ENCODE peak calls at places on chromosome 16, in eight cellular contexts. G is heart right ventricle; E is left lung; Y is CD8-positive, alpha-beta T cell; Z is cardiac fibroblast; B is HFF-Myc; N is A549; D is lung. R is an unnamed sample.

GRCh38 chr16:1745181-1745899 is 26.0 kb downstream of the NME3 start:
- DNase-seq in N (no peak), E (no peak), Y (no peak), G (no peak), B (no peak), D (no peak), Z (peak), R (no peak)

GRCh38 chr16:22300427-22301071 is 3.3 kb downstream of the POLR3E start:
- DNase-seq in E (peak), D (peak), Z (peak), G (peak), B (no peak), N (peak), Y (peak), R (peak)

GRCh38 chr16:61323456-61323855 is 712.8 kb downstream of the CDH8 start:
- DNase-seq in D (no peak), N (no peak), Y (no peak), B (no peak), G (no peak), E (no peak), Z (peak), R (no peak)

GRCh38 chr16:787261-787966 is 767 bp downstream of the RPUSD1 start:
- DNase-seq in E (no peak), D (no peak), Z (no peak), B (no peak), Y (no peak), N (no peak), G (no peak), R (no peak)

GRCh38 chr16:54744998-54745397 is 185.7 kb upstream of the IRX5 start:
- DNase-seq in D (no peak), G (no peak), E (no peak), Y (no peak), B (no peak), Z (no peak), N (no peak), R (no peak)

GRCh38 chr16:12674096-12674495 is 129.6 kb downstream of the CPPED1 start:
- DNase-seq in N (peak), Y (no peak), B (no peak), Z (peak), E (no peak), G (no peak), D (no peak), R (no peak)

GRCh38 chr16:707062-707538 is 1.5 kb upstream of the FBXL16 start:
- DNase-seq in G (no peak), D (no peak), N (peak), Z (no peak), E (no peak), Y (no peak), B (no peak), R (no peak)

GRCh38 chr16:54370653-54371052 is 84.1 kb upstream of the IRX3 start:
- DNase-seq in G (peak), Y (no peak), E (no peak), N (no peak), D (no peak), B (no peak), Z (no peak), R (peak)

GRCh38 chr16:359067-359763 is 6.7 kb upstream of the AXIN1 start:
- DNase-seq in G (no peak), D (no peak), E (no peak), Z (no peak), N (no peak), B (no peak), Y (no peak), R (no peak)

GRCh38 chr16:5026664-5027063 is 7.1 kb downstream of the NAGPA start:
- DNase-seq in D (no peak), E (no peak), Z (no peak), B (no peak), Y (no peak), N (no peak), G (no peak), R (no peak)

GRCh38 chr16:23584186-23585076 is 11.7 kb downstream of the NDUFAB1 start:
- DNase-seq in G (no peak), N (no peak), Z (no peak), B (no peak), D (no peak), E (no peak), Y (no peak), R (no peak)

GRCh38 chr16:1366060-1366711 is 14.5 kb downstream of the GNPTG start:
- DNase-seq in E (no peak), Z (no peak), D (no peak), B (no peak), N (no peak), G (no peak), Y (no peak), R (no peak)

GRCh38 chr16:17275076-17275732 is 195.6 kb downstream of the XYLT1 start:
- DNase-seq in B (no peak), N (peak), D (no peak), E (no peak), Z (no peak), G (no peak), Y (no peak), R (no peak)

GRCh38 chr16:9567674-9568073 is 476.2 kb downstream of the HAPSTR1 start:
- DNase-seq in G (no peak), D (no peak), B (no peak), Z (no peak), Y (no peak), E (peak), N (no peak), R (no peak)

GRCh38 chr16:52237823-52238222 is 309.1 kb downstream of the TOX3 start:
- DNase-seq in E (no peak), Z (no peak), Y (no peak), G (no peak), N (no peak), B (no peak), D (no peak), R (no peak)

GRCh38 chr16:3266873-3267537 is 10.6 kb upstream of the MEFV start:
- DNase-seq in D (no peak), B (peak), Z (peak), N (peak), G (no peak), Y (no peak), E (no peak), R (no peak)
- TF ChIP-seq CTCF in D (no peak), B (peak), Z (peak), N (peak), G (peak), Y (peak), E (peak), R (peak)

DNA sequence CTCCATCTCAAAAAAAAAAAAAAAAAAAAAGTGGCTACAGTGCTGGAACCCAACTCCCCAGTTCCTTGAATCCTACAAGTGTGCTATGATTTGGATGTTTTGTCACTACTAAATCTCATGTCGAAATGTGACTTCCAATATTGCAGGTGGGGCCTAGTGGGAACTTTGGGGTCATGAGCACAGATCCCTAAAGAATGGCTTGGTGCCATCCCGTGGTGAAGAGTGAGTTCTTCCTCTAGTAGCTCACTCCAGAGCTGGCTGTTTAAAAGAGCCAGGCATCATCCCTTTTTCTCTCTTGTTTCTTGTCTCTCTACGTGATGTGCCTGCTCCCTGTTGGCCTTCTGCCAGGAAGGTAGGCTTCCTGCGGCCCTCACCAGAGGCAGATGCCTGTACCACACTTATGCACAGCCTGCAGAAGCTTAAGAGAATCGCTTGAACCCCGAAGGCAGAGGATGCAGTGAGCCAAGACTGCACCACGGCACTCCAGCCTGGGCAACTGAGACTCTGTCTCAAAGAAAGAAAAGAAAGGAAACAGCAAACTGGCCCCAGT is 3.0 kb downstream of the MT1E start:
- DNase-seq in B (no peak), G (no peak), Z (peak), N (no peak), E (no peak), Y (no peak), D (no peak), R (no peak)
- TF ChIP-seq CTCF in B (no peak), G (no peak), Z (no peak), N (no peak), E (no peak), Y (no peak), D (no peak), R (no peak)

DNA sequence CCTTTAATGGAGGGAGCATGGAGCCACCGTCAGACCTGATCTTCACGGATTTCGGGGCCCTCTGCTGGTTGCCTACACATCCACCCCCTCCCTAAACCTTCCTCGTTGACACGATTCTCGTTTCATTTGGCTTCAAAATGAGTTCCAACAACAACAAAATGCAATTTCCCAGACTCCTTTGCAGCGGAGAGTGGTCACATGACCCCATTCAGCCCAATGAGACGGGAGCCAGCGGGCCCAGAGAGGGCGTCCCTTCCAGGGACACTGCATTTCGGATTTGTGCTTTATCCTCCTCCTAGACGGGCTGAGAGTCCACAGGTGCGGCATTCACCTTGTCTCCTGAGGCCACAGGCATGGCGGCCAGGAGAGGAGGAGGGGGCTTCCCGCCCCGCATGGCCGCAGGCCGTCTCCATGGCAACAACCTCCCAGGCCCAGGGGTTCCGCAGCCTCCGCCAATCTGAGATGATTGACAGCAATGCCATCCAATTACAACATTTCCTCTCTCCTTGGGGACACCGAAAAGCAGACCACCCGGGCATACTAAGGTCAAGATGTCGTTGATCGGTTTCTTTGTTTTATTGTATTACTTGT is 259.8 kb downstream of the C16orf95 start:
- DNase-seq in Z (peak), D (no peak), G (no peak), E (no peak), B (no peak), Y (no peak), N (no peak), R (no peak)
- TF ChIP-seq CTCF in Z (peak), D (no peak), G (no peak), E (no peak), B (peak), Y (no peak), N (no peak), R (peak)

DNA sequence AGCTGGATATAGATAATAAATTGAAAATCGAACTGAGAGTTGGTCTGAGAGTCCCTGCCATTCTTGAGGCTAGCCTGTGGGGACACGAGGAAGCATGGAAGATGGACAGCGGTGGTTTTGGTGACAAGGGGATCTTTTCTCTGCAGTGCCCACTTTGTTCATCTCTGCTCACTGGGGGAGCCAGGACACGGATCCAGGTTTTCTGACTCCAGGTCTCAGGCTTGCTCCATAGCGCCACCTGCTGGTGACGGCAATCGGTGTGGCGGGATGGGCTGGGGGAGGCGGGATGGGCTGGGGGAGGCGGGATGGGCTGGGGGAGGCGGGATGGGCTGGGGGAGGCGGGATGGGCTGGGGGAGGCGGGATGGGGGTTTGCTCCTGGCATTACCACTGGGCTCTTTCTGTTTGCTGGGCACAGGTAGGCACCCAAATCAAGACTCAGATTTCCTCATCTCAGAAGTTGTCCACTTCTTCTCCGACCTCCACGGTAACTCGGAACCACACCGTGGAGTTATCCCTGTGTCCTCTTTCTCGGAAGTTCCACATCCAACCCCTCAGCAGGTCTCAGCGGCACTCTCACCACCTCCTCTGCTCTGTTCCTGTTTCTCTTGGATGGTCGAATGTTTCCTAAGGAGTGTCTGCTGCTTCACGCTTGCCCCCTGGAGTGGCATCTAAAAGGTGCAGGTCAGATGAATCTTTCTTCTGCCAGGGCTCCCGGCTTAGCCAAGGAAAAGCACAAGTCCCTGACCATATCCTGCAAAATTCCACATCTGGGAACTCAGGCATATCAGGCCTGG is 142.4 kb downstream of the CYLD start:
- DNase-seq in Z (no peak), B (no peak), N (peak), E (no peak), G (no peak), Y (peak), D (peak), R (no peak)
- TF ChIP-seq CTCF in Z (peak), B (peak), N (no peak), E (peak), G (no peak), Y (no peak), D (no peak), R (no peak)

GRCh38 chr16:47581114-47581513 is 120.0 kb downstream of the PHKB start:
- DNase-seq in Y (no peak), E (no peak), D (no peak), B (no peak), G (no peak), Z (no peak), N (peak), R (no peak)
- TF ChIP-seq CTCF in Y (no peak), E (no peak), D (no peak), B (peak), G (no peak), Z (no peak), N (no peak), R (peak)

DNA sequence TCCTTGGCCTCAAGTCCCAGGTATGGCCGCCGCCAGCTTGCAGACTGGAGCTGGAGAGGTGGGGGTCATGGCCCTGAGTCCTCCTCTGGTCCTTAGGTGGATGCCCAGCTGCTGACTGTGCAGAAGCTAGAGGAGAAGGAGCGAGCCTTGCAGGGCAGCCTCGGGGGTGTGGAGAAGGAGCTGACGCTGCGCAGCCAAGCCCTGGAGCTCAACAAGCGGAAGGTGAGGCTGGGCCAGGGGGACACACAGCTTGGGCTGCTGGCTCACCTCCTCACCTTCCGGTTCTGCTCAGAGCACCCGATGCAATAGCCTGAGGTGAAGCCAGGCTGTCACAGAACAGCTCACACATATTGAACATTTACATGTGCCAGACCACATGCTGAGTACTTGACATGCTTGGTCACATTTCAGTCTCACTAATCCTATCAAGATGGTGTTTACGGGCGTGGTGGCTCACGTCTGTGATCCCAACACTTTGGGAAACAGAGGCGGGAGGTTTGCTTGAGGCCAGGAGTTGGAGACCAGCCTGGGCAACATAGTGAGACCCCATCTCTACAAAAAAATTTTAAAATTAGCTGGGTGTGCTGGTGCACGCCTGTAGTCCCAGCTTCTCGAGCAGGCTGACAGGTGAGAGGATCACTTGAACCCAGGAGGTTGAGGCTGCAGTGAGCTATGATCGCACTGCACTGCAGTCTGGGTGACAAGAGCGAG is 7.4 kb downstream of the RNF40 start:
- DNase-seq in B (no peak), E (peak), Y (no peak), D (no peak), Z (no peak), G (no peak), N (no peak), R (no peak)
- TF ChIP-seq CTCF in B (no peak), E (no peak), Y (no peak), D (no peak), Z (no peak), G (no peak), N (no peak), R (no peak)

DNA sequence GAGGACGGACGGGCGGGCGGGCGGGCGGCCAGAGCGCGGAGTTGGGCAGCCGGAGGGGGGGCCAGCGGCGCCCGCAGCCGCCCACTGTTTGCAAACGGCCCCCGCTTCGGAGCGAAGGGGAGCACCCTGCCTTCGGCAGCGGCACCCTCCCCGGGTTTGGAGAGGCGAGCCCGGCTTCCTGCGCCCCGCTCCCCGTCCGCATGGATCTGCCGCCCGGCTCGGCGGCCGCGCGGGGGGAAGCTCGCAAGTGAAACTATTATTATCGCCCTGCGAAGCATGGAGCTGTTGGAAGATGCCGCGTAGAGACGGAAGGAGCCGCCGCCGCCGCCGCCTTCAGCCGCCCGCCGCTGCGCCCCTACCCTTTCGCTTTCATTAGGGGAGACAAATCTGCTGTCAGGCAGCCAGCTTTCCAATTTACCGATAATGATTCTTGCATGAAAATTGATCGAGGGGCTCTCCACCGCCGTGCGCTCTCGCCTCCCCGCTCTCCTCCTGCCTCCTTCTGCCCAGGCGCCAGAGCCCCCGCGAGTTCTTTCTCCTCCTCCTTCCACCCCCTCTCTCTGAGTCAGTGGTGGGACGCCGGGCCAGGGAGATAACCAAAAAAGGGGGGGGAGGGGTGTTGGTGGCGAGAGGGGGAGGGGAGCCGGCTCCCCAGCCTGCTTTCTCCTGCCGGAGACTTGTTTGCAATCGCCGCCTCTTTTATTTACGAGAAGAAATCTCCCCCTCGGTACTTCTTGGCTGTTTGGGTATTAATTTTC is 58.2 kb upstream of the GSE1 start:
- DNase-seq in N (peak), G (peak), Y (peak), D (peak), B (no peak), E (peak), Z (peak), R (peak)
- TF ChIP-seq CTCF in N (no peak), G (no peak), Y (no peak), D (no peak), B (no peak), E (no peak), Z (no peak), R (no peak)

GRCh38 chr16:67419931-67420330 is 3.7 kb upstream of the ZDHHC1 start:
- DNase-seq in G (no peak), D (no peak), E (no peak), N (peak), B (no peak), Z (no peak), Y (no peak), R (no peak)

GRCh38 chr16:67417333-67418061 is 1.2 kb upstream of the ZDHHC1 start:
- DNase-seq in E (no peak), B (no peak), D (no peak), Y (no peak), G (no peak), N (no peak), Z (no peak), R (no peak)

GRCh38 chr16:67419502-67419901 is 3.2 kb upstream of the ZDHHC1 start:
- DNase-seq in B (no peak), E (no peak), N (no peak), Y (no peak), D (no peak), G (no peak), Z (no peak), R (no peak)

GRCh38 chr16:67413978-67414891 is 2.0 kb downstream of the ZDHHC1 start:
- DNase-seq in E (no peak), G (no peak), D (no peak), Y (no peak), Z (no peak), N (no peak), B (no peak), R (no peak)

GRCh38 chr16:67415872-67416793 is at the start of gene ZDHHC1:
- DNase-seq in Y (peak), D (peak), Z (peak), B (no peak), N (peak), E (peak), G (peak), R (peak)
- TF ChIP-seq CTCF in Y (no peak), D (peak), Z (no peak), B (peak), N (peak), E (peak), G (peak), R (peak)

GRCh38 chr16:87930456-87930855 is 5.9 kb downstream of the CA5A start:
- DNase-seq in N (no peak), G (no peak), B (no peak), Z (no peak), E (no peak), D (no peak), Y (no peak), R (no peak)
- TF ChIP-seq CTCF in N (peak), G (no peak), B (peak), Z (peak), E (no peak), D (no peak), Y (no peak), R (no peak)

GRCh38 chr16:46801428-46802049 is 29.4 kb downstream of the C16orf87 start:
- DNase-seq in N (peak), G (no peak), E (no peak), B (no peak), Z (peak), Y (no peak), D (no peak), R (no peak)
- TF ChIP-seq CTCF in N (peak), G (no peak), E (no peak), B (peak), Z (peak), Y (no peak), D (no peak), R (peak)

R was measured in left ventricle myocardium inferior.